ENCODE peak calls at places on chromosomes 2 and 18, in four cellular contexts. E, G, K and O are unnamed samples. For H3K4me1 and H3K27me3, the result is how much of the 10 kb centered on the place peaks cover.

GRCh38 chr2:119549236-119549635 is 5.0 kb downstream of the CFAP221 start:
- DNase-seq in E (peak), G (no peak), K (no peak), O (no peak)

GRCh38 chr18:63336366-63337099 is 17.0 kb upstream of the BCL2 start:
- DNase-seq in E (no peak), G (no peak), K (no peak), O (no peak)

GRCh38 chr2:229704231-229704630 is 10.1 kb downstream of the DNER start:
- DNase-seq in E (no peak), G (no peak), K (no peak), O (no peak)

GRCh38 chr2:121297217-121297830 is 12.3 kb upstream of the TFCP2L1 start:
- DNase-seq in E (peak), G (peak), K (peak), O (no peak)

GRCh38 chr18:66734451-66734850 is 130.6 kb upstream of the CDH19 start:
- DNase-seq in E (no peak), G (no peak), K (no peak), O (no peak)

GRCh38 chr18:2883137-2883671 is 36.4 kb downstream of the EMILIN2 start:
- DNase-seq in E (no peak), G (no peak), K (no peak), O (peak)

GRCh38 chr18:67500512-67500911 is 16.0 kb downstream of the DSEL start:
- DNase-seq in E (no peak), G (no peak), K (no peak), O (no peak)

GRCh38 chr18:8615397-8616025 is 6.3 kb downstream of the RAB12 start:
- DNase-seq in E (no peak), G (no peak), K (peak), O (no peak)

GRCh38 chr2:235958631-235959395 is 209.4 kb downstream of the GBX2 start:
- DNase-seq in E (no peak), G (no peak), K (no peak), O (no peak)

GRCh38 chr2:234161932-234162331 is 111.4 kb downstream of the SPP2 start:
- DNase-seq in E (no peak), G (no peak), K (no peak), O (no peak)

GRCh38 chr2:234162876-234163275 is 112.4 kb downstream of the SPP2 start:
- DNase-seq in E (no peak), G (no peak), K (no peak), O (no peak)

GRCh38 chr2:234165421-234165820 is 114.9 kb downstream of the SPP2 start:
- DNase-seq in E (no peak), G (peak), K (no peak), O (no peak)

GRCh38 chr2:234164499-234165409 is 114.3 kb downstream of the SPP2 start:
- DNase-seq in E (no peak), G (no peak), K (no peak), O (no peak)

GRCh38 chr2:234163510-234163909 is 113.0 kb downstream of the SPP2 start:
- DNase-seq in E (no peak), G (no peak), K (no peak), O (no peak)
- H3K4me1 ChIP-seq in E (under half), G (under half), K (under half), O (under half)

GRCh38 chr2:27489498-27490397 is at the start of gene IFT172:
- DNase-seq in E (peak), G (peak), K (peak), O (peak)
- TF ChIP-seq POLR2A in E (peak), G (no peak), K (peak), O (no peak)

GRCh38 chr2:12890481-12890980 is 173.8 kb downstream of the TRIB2 start:
- DNase-seq in E (no peak), G (no peak), K (no peak), O (no peak)

GRCh38 chr2:12897181-12897580 is 180.4 kb downstream of the TRIB2 start:
- DNase-seq in E (no peak), G (no peak), K (no peak), O (no peak)

GRCh38 chr2:12895017-12895416 is 178.3 kb downstream of the TRIB2 start:
- DNase-seq in E (no peak), G (no peak), K (no peak), O (no peak)

DNA sequence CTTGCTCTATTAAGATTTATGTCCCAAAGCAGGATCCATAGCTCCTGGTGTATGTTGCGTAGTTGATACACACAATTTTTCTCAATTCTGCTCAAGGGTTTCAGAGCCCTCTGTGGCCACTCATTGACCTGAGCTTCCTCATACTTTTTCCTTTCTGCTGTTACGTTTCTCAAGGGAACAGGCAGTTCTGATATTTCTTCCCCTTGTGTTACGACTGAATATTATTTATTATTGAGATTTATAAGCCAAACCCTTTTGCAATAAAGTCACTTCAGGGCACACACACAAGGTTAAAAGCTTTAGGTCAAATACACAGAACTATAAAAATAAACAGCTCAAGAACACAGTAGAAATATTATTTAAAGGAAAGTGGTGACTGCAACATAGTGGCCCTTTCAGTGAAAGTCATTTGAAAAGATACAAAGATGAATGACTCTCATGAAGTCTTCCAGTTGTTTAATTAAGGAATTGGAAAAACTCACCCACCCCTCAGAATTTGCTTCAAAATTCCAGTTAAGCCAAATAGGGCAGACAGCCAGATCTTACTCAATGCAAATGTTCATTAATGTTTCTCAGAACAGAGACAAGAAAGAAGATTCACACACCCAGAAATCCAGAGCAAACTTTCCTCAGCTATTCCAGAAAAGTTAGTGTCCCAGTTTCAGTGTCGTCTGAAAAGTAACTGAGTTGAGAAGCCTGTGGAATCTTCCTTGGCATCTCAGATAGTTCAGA is 179.7 kb downstream of the TRIB2 start:
- DNase-seq in E (no peak), G (no peak), K (no peak), O (no peak)
- H3K27me3 ChIP-seq in E (under half), G (under half), K (under half), O (under half)

DNA sequence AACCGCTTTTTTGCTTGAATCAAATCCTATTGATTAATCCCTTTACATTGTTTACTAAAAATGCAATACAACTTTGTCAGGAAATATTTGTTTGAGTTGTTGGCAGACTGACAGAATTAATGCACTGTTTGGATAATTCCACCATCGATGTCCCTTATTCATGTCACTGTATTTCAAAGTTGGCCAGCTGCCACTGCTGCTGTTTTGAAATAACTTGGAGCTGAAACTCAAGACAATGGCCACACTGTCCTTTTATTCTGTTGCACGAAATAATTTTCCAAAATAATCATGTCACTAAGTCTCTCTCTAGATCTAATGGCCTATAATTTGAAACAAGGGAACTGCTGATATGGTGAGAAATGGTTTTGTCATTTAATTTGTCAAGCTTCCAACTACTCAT is 55.2 kb upstream of the PAX3 start:
- DNase-seq in E (peak), G (peak), K (no peak), O (no peak)
- H3K4me1 ChIP-seq in E (under half), G (under half), K (under half), O (under half)

GRCh38 chr2:241412144-241412543 is 56.1 kb downstream of the FARP2 start:
- DNase-seq in E (no peak), G (no peak), K (peak), O (no peak)
- TF ChIP-seq POLR2A in E (no peak), G (no peak), K (no peak), O (no peak)

DNA sequence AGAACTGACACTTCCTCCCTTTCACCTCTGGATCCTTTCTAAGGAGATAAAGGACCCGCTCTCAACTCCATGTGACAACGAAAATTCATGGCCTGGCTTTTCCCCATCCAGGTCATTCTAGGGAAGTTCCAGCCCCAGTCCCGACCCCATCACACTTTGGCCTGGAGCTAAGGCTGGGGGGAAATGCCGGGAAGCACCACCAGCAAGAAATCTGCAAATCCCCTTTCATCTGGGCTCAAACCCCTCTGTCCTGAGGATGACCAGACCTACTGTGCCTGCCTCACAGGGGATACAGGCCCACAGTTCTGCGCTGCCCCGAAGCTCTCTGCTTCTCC is 1.3 kb downstream of the SIX2 start:
- DNase-seq in E (no peak), G (no peak), K (no peak), O (no peak)
- H3K27me3 ChIP-seq in E (under half), G (half or more), K (half or more), O (under half)

DNA sequence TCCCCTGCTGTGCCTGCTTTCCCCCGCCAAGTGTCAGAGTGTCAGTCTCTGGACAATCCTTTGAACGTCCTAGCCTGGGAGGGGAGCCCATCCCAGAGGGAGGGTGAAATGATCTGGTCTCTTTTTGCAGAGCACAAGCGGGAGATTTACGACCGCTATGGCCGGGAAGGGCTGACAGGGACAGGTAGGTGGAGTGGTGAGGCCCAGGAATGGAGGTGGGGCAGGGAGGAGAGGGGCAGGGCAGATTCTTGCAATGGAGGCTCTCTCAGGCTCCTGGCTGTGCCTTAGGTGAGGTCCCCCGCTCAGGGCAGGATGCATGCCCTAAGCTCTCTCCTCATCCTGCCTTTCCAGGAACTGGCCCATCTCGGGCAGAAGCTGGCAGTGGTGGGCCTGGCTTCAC is 2.4 kb downstream of the DNAJB2 start:
- DNase-seq in E (no peak), G (no peak), K (no peak), O (no peak)
- H3K4me1 ChIP-seq in E (under half), G (under half), K (half or more), O (under half)

DNA sequence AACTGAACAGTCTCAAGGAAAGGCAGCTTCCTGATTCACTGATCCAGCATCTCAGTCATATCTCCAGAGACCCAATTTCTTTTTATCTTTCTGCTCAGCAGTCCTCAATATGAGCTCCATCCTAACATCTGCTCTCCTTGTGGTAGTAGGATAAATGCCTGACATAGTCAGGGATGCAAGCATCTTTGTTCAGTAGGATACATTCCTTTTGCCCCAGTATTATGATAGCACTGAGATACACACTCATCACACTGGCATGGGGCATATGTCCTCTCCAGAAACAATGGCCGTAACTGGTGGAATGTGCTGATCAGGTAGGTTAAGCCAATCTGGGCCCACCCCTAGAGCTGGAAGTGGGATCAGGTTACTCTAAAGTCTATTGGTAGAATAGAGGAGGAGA is 207.2 kb downstream of the ETAA1 start:
- DNase-seq in E (no peak), G (no peak), K (no peak), O (no peak)
- TF ChIP-seq POLR2A in E (no peak), G (no peak), K (no peak), O (no peak)